ENCODE peak calls at places on chromosomes 5 and 9, in ten cellular contexts. C, L, P, D, I, W, M, G, B and T are unnamed samples.

GRCh38 chr5:180135128-180135955 is 63.8 kb upstream of the RNF130 start:
- DNase-seq in C (no peak), L (peak; percentile 79), P (peak; percentile 61), D (peak; percentile 62), I (no peak), W (peak; percentile 63), M (no peak), G (no peak), B (peak; percentile 71), T (no peak)

GRCh38 chr9:21852751-21853150 is 50.3 kb downstream of the MTAP start:
- DNase-seq in C (no peak), L (no peak), P (no peak), D (no peak), I (peak; percentile 70), W (no peak), M (no peak), G (no peak), B (no peak), T (no peak)

GRCh38 chr9:99822596-99823391 is 1.1 kb downstream of the NR4A3 start:
- DNase-seq in C (peak; percentile 51), L (peak; percentile 35), P (no peak), D (peak; percentile 24), I (peak; percentile 49), W (peak; percentile 51), M (peak; percentile 44), G (peak; percentile 25), B (no peak), T (no peak)

GRCh38 chr9:95048225-95049087 is 269.1 kb downstream of the FANCC start:
- DNase-seq in C (peak; percentile 65), L (peak; percentile 65), P (no peak), D (peak; percentile 56), I (peak; percentile 48), W (peak; percentile 89), M (peak; percentile 76), G (peak; percentile 88), B (peak; percentile 57), T (peak; percentile 61)

GRCh38 chr5:37375091-37375490 is 4.0 kb upstream of the WDR70 start:
- DNase-seq in C (no peak), L (no peak), P (no peak), D (no peak), I (no peak), W (no peak), M (no peak), G (no peak), B (no peak), T (no peak)

GRCh38 chr5:30959238-30959637 is 234.2 kb upstream of the CDH6 start:
- DNase-seq in C (no peak), L (no peak), P (no peak), D (no peak), I (no peak), W (no peak), M (no peak), G (no peak), B (no peak), T (no peak)

GRCh38 chr5:156258934-156259333 is 68.0 kb upstream of the SGCD start:
- DNase-seq in C (no peak), L (no peak), P (no peak), D (no peak), I (no peak), W (no peak), M (no peak), G (no peak), B (no peak), T (no peak)

GRCh38 chr5:173290477-173291131 is 37.6 kb downstream of the STC2 start:
- DNase-seq in C (no peak), L (no peak), P (no peak), D (peak; percentile 79), I (no peak), W (no peak), M (no peak), G (peak; percentile 20), B (no peak), T (no peak)

GRCh38 chr5:61270510-61271165 is 61.4 kb upstream of the ZSWIM6 start:
- DNase-seq in C (no peak), L (no peak), P (no peak), D (no peak), I (no peak), W (no peak), M (no peak), G (no peak), B (no peak), T (no peak)

GRCh38 chr5:10607023-10607665 is 43.3 kb downstream of the ANKRD33B start:
- DNase-seq in C (peak; percentile 91), L (no peak), P (no peak), D (peak; percentile 46), I (peak; percentile 95), W (no peak), M (no peak), G (no peak), B (peak; percentile 72), T (no peak)